ENCODE peak calls at places on chromosomes 16 and 17, in eight cellular contexts. One of them, this sample, is unnamed. For H3K4me1, the result is how much of the 10 kb centered on the place peaks cover.

GRCh38 chr17:75754378-75755204 is 10.4 kb downstream of the GALK1 start:
- DNase-seq in left ventricle myocardium inferior: no peak
- DNase-seq in endothelial cell of umbilical vein: no peak
- DNase-seq in K562: peak
- DNase-seq in stomach: no peak
- DNase-seq in fibroblast of lung: no peak
- DNase-seq in A549: no peak
- DNase-seq in CD8-positive, alpha-beta T cell: no peak
- DNase-seq in this sample: no peak

GRCh38 chr17:64002658-64003525 is 4.7 kb downstream of the PRR29 start:
- DNase-seq in fibroblast of lung: no peak
- DNase-seq in stomach: no peak
- DNase-seq in endothelial cell of umbilical vein: no peak
- DNase-seq in K562: no peak
- DNase-seq in CD8-positive, alpha-beta T cell: no peak
- DNase-seq in A549: no peak
- DNase-seq in left ventricle myocardium inferior: no peak
- DNase-seq in this sample: no peak

GRCh38 chr17:78313735-78314648 is 45.9 kb downstream of the SOCS3 start:
- DNase-seq in K562: peak
- DNase-seq in left ventricle myocardium inferior: peak
- DNase-seq in endothelial cell of umbilical vein: peak
- DNase-seq in A549: peak
- DNase-seq in stomach: peak
- DNase-seq in CD8-positive, alpha-beta T cell: peak
- DNase-seq in fibroblast of lung: peak
- DNase-seq in this sample: peak

GRCh38 chr17:78664476-78665384 is 87.5 kb upstream of the DNAH17 start:
- DNase-seq in left ventricle myocardium inferior: no peak
- DNase-seq in CD8-positive, alpha-beta T cell: no peak
- DNase-seq in A549: no peak
- DNase-seq in stomach: no peak
- DNase-seq in fibroblast of lung: no peak
- DNase-seq in endothelial cell of umbilical vein: peak
- DNase-seq in K562: peak
- DNase-seq in this sample: peak

GRCh38 chr17:81332118-81332834 is 37.2 kb upstream of the SLC38A10 start:
- DNase-seq in stomach: no peak
- DNase-seq in A549: no peak
- DNase-seq in CD8-positive, alpha-beta T cell: no peak
- DNase-seq in K562: no peak
- DNase-seq in fibroblast of lung: no peak
- DNase-seq in endothelial cell of umbilical vein: no peak
- DNase-seq in left ventricle myocardium inferior: no peak
- DNase-seq in this sample: no peak

GRCh38 chr17:2996938-2997670 is 66.3 kb downstream of the OR1D5 start:
- DNase-seq in CD8-positive, alpha-beta T cell: no peak
- DNase-seq in K562: no peak
- DNase-seq in fibroblast of lung: no peak
- DNase-seq in stomach: no peak
- DNase-seq in endothelial cell of umbilical vein: no peak
- DNase-seq in left ventricle myocardium inferior: no peak
- DNase-seq in A549: no peak
- DNase-seq in this sample: no peak

GRCh38 chr17:70405492-70406220 is 236.3 kb downstream of the KCNJ2 start:
- DNase-seq in fibroblast of lung: peak
- DNase-seq in CD8-positive, alpha-beta T cell: no peak
- DNase-seq in left ventricle myocardium inferior: no peak
- DNase-seq in endothelial cell of umbilical vein: peak
- DNase-seq in A549: peak
- DNase-seq in stomach: no peak
- DNase-seq in K562: peak
- DNase-seq in this sample: no peak

GRCh38 chr16:54342966-54343365 is 56.4 kb upstream of the IRX3 start:
- DNase-seq in K562: no peak
- DNase-seq in stomach: no peak
- DNase-seq in A549: no peak
- DNase-seq in fibroblast of lung: peak
- DNase-seq in endothelial cell of umbilical vein: no peak
- DNase-seq in CD8-positive, alpha-beta T cell: no peak
- DNase-seq in left ventricle myocardium inferior: no peak
- DNase-seq in this sample: no peak

GRCh38 chr17:35372846-35373531 is 432 bp downstream of the SLFN11 start:
- DNase-seq in stomach: peak
- DNase-seq in fibroblast of lung: no peak
- DNase-seq in A549: peak
- DNase-seq in endothelial cell of umbilical vein: peak
- DNase-seq in K562: no peak
- DNase-seq in left ventricle myocardium inferior: peak
- DNase-seq in CD8-positive, alpha-beta T cell: no peak
- DNase-seq in this sample: no peak

GRCh38 chr16:66934138-66934838 is at the start of gene CIAO2B:
- DNase-seq in CD8-positive, alpha-beta T cell: peak
- DNase-seq in left ventricle myocardium inferior: peak
- DNase-seq in endothelial cell of umbilical vein: peak
- DNase-seq in stomach: peak
- DNase-seq in A549: peak
- DNase-seq in fibroblast of lung: peak
- DNase-seq in K562: peak
- DNase-seq in this sample: peak

GRCh38 chr17:30565073-30565935 is 88.1 kb downstream of the GOSR1 start:
- DNase-seq in fibroblast of lung: no peak
- DNase-seq in endothelial cell of umbilical vein: no peak
- DNase-seq in A549: no peak
- DNase-seq in stomach: peak
- DNase-seq in left ventricle myocardium inferior: no peak
- DNase-seq in CD8-positive, alpha-beta T cell: no peak
- DNase-seq in K562: no peak
- DNase-seq in this sample: no peak

GRCh38 chr16:27851586-27851985 is 211.9 kb downstream of the GSG1L start:
- DNase-seq in endothelial cell of umbilical vein: no peak
- DNase-seq in CD8-positive, alpha-beta T cell: no peak
- DNase-seq in stomach: no peak
- DNase-seq in A549: no peak
- DNase-seq in K562: no peak
- DNase-seq in left ventricle myocardium inferior: no peak
- DNase-seq in fibroblast of lung: no peak
- DNase-seq in this sample: no peak

GRCh38 chr16:57184890-57185445 is 871 bp downstream of the PSME3IP1 start:
- DNase-seq in fibroblast of lung: no peak
- DNase-seq in left ventricle myocardium inferior: no peak
- DNase-seq in A549: no peak
- DNase-seq in stomach: no peak
- DNase-seq in K562: peak
- DNase-seq in CD8-positive, alpha-beta T cell: no peak
- DNase-seq in endothelial cell of umbilical vein: peak
- DNase-seq in this sample: no peak

GRCh38 chr16:4597174-4597573 is 17.5 kb downstream of the UBALD1 start:
- DNase-seq in CD8-positive, alpha-beta T cell: no peak
- DNase-seq in K562: no peak
- DNase-seq in left ventricle myocardium inferior: no peak
- DNase-seq in stomach: peak
- DNase-seq in endothelial cell of umbilical vein: no peak
- DNase-seq in fibroblast of lung: peak
- DNase-seq in A549: no peak
- DNase-seq in this sample: no peak

GRCh38 chr16:27498916-27499658 is 50.6 kb downstream of the GTF3C1 start:
- DNase-seq in stomach: no peak
- DNase-seq in fibroblast of lung: no peak
- DNase-seq in CD8-positive, alpha-beta T cell: no peak
- DNase-seq in K562: no peak
- DNase-seq in endothelial cell of umbilical vein: no peak
- DNase-seq in left ventricle myocardium inferior: no peak
- DNase-seq in A549: no peak
- DNase-seq in this sample: no peak

GRCh38 chr16:70694517-70695218 is 8.8 kb upstream of the MTSS2 start:
- DNase-seq in K562: peak
- DNase-seq in CD8-positive, alpha-beta T cell: no peak
- DNase-seq in A549: no peak
- DNase-seq in fibroblast of lung: no peak
- DNase-seq in stomach: no peak
- DNase-seq in left ventricle myocardium inferior: no peak
- DNase-seq in endothelial cell of umbilical vein: no peak
- DNase-seq in this sample: no peak

GRCh38 chr16:17526956-17527355 is 56.2 kb upstream of the XYLT1 start:
- DNase-seq in K562: no peak
- DNase-seq in A549: no peak
- DNase-seq in endothelial cell of umbilical vein: no peak
- DNase-seq in CD8-positive, alpha-beta T cell: no peak
- DNase-seq in fibroblast of lung: no peak
- DNase-seq in left ventricle myocardium inferior: no peak
- DNase-seq in stomach: no peak
- DNase-seq in this sample: no peak

GRCh38 chr17:42361781-42362186 is 26.5 kb downstream of the STAT3 start:
- DNase-seq in K562: no peak
- DNase-seq in A549: no peak
- DNase-seq in stomach: no peak
- DNase-seq in fibroblast of lung: no peak
- DNase-seq in endothelial cell of umbilical vein: no peak
- DNase-seq in CD8-positive, alpha-beta T cell: peak
- DNase-seq in left ventricle myocardium inferior: no peak
- DNase-seq in this sample: no peak

GRCh38 chr17:81713556-81714411 is 1.7 kb downstream of the SLC25A10 start:
- DNase-seq in stomach: peak
- DNase-seq in A549: no peak
- DNase-seq in CD8-positive, alpha-beta T cell: no peak
- DNase-seq in left ventricle myocardium inferior: no peak
- DNase-seq in endothelial cell of umbilical vein: no peak
- DNase-seq in K562: peak
- DNase-seq in fibroblast of lung: no peak
- DNase-seq in this sample: no peak

GRCh38 chr17:37062036-37062435 is 113.3 kb downstream of the AATF start:
- DNase-seq in endothelial cell of umbilical vein: no peak
- DNase-seq in A549: no peak
- DNase-seq in fibroblast of lung: no peak
- DNase-seq in CD8-positive, alpha-beta T cell: no peak
- DNase-seq in stomach: no peak
- DNase-seq in K562: no peak
- DNase-seq in left ventricle myocardium inferior: no peak
- DNase-seq in this sample: no peak

GRCh38 chr16:57938936-57939871 is 31.7 kb downstream of the CNGB1 start:
- DNase-seq in stomach: peak
- DNase-seq in fibroblast of lung: peak
- DNase-seq in endothelial cell of umbilical vein: peak
- DNase-seq in left ventricle myocardium inferior: peak
- DNase-seq in K562: no peak
- DNase-seq in CD8-positive, alpha-beta T cell: no peak
- DNase-seq in A549: peak
- DNase-seq in this sample: peak

GRCh38 chr16:20300312-20301097 is 26.8 kb downstream of the GP2 start:
- DNase-seq in K562: peak
- DNase-seq in left ventricle myocardium inferior: peak
- DNase-seq in A549: peak
- DNase-seq in fibroblast of lung: peak
- DNase-seq in CD8-positive, alpha-beta T cell: no peak
- DNase-seq in endothelial cell of umbilical vein: peak
- DNase-seq in stomach: peak
- DNase-seq in this sample: peak

GRCh38 chr17:74639704-74640142 is 16.2 kb upstream of the CD300E start:
- DNase-seq in stomach: no peak
- DNase-seq in A549: no peak
- DNase-seq in left ventricle myocardium inferior: no peak
- DNase-seq in CD8-positive, alpha-beta T cell: no peak
- DNase-seq in fibroblast of lung: no peak
- DNase-seq in K562: no peak
- DNase-seq in endothelial cell of umbilical vein: no peak
- DNase-seq in this sample: peak

DNA sequence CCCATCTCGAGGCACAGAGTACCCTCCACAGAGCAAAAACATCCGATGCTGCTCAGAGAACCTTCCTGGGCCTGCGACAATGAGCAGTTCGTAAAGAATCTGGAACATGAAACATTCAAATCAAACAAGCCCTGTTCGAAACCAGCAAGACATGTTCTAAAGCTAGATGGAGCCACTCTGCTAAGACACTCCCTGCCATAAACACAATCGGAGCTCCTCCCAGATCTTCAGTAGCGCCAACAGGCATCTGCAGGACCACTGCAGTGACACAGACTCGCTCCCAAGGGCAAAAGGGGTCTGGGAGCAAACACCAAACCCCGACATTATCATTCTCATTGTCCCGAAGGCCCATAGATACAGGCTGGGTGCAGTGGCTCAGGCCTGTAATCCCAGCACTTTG is 108.7 kb downstream of the ZFHX3 start:
- DNase-seq in fibroblast of lung: peak
- DNase-seq in K562: no peak
- DNase-seq in CD8-positive, alpha-beta T cell: no peak
- DNase-seq in left ventricle myocardium inferior: peak
- DNase-seq in A549: peak
- DNase-seq in endothelial cell of umbilical vein: no peak
- DNase-seq in stomach: no peak
- DNase-seq in this sample: no peak
- H3K4me1 ChIP-seq in fibroblast of lung: under half
- H3K4me1 ChIP-seq in K562: under half
- H3K4me1 ChIP-seq in CD8-positive, alpha-beta T cell: under half
- H3K4me1 ChIP-seq in left ventricle myocardium inferior: under half
- H3K4me1 ChIP-seq in A549: under half
- H3K4me1 ChIP-seq in endothelial cell of umbilical vein: under half
- H3K4me1 ChIP-seq in stomach: under half
- H3K4me1 ChIP-seq in this sample: under half

GRCh38 chr17:4708436-4708835 is 2.0 kb upstream of the ARRB2 start:
- DNase-seq in A549: no peak
- DNase-seq in K562: peak
- DNase-seq in fibroblast of lung: no peak
- DNase-seq in left ventricle myocardium inferior: no peak
- DNase-seq in CD8-positive, alpha-beta T cell: peak
- DNase-seq in endothelial cell of umbilical vein: no peak
- DNase-seq in stomach: no peak
- DNase-seq in this sample: no peak
- H3K4me3 ChIP-seq in A549: no peak
- H3K4me3 ChIP-seq in K562: no peak
- H3K4me3 ChIP-seq in fibroblast of lung: no peak
- H3K4me3 ChIP-seq in left ventricle myocardium inferior: no peak
- H3K4me3 ChIP-seq in CD8-positive, alpha-beta T cell: no peak
- H3K4me3 ChIP-seq in endothelial cell of umbilical vein: no peak
- H3K4me3 ChIP-seq in stomach: no peak
- H3K4me3 ChIP-seq in this sample: no peak

GRCh38 chr17:15921640-15922039 is 23.3 kb upstream of the ADORA2B start:
- DNase-seq in endothelial cell of umbilical vein: no peak
- DNase-seq in CD8-positive, alpha-beta T cell: no peak
- DNase-seq in A549: no peak
- DNase-seq in K562: no peak
- DNase-seq in stomach: no peak
- DNase-seq in left ventricle myocardium inferior: no peak
- DNase-seq in fibroblast of lung: no peak
- DNase-seq in this sample: no peak
- H3K27ac ChIP-seq in endothelial cell of umbilical vein: no peak
- H3K27ac ChIP-seq in CD8-positive, alpha-beta T cell: no peak
- H3K27ac ChIP-seq in A549: peak
- H3K27ac ChIP-seq in K562: no peak
- H3K27ac ChIP-seq in stomach: no peak
- H3K27ac ChIP-seq in left ventricle myocardium inferior: no peak
- H3K27ac ChIP-seq in fibroblast of lung: no peak
- H3K27ac ChIP-seq in this sample: no peak

DNA sequence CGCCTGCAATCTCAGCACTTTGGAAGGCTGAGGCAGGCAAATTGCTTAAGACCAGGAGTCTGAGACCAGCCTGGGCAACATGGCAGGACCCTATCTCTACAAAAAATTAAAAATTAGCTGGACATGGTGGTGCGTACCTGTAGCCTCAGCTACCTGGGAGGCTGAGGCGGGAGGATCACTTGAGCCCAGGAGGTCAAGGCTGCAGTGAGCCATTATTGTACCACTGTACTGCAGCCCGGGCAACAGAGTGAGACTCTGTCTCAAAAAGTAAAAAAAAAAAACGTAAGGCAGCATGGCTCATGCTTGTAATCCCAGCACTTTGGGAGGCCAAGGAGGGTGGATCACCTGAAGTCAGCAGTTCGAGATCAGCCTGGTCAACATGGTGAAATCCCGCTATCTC is 263.6 kb downstream of the PARN start:
- DNase-seq in A549: no peak
- DNase-seq in fibroblast of lung: no peak
- DNase-seq in K562: no peak
- DNase-seq in left ventricle myocardium inferior: no peak
- DNase-seq in stomach: no peak
- DNase-seq in endothelial cell of umbilical vein: no peak
- DNase-seq in CD8-positive, alpha-beta T cell: no peak
- DNase-seq in this sample: no peak
- H3K4me1 ChIP-seq in A549: under half
- H3K4me1 ChIP-seq in fibroblast of lung: under half
- H3K4me1 ChIP-seq in K562: under half
- H3K4me1 ChIP-seq in left ventricle myocardium inferior: under half
- H3K4me1 ChIP-seq in stomach: under half
- H3K4me1 ChIP-seq in endothelial cell of umbilical vein: under half
- H3K4me1 ChIP-seq in CD8-positive, alpha-beta T cell: under half
- H3K4me1 ChIP-seq in this sample: under half